ENCODE peak calls at places on chromosomes 16 and 17, in four cellular contexts. C is H1, F is K562, M is HepG2. K is an unnamed sample. For H3K36me3 and H3K4me1, the result is how much of the 10 kb centered on the place peaks cover.

GRCh38 chr16:66364959-66365306 is 1.6 kb upstream of the CDH5 start:
- DNase-seq in C (no peak), F (no peak), M (no peak), K (no peak)

GRCh38 chr17:82031885-82032627 is 578 bp downstream of the RAC3 start:
- DNase-seq in C (peak), F (peak), M (no peak), K (no peak)

GRCh38 chr16:27726621-27727275 is 176.8 kb downstream of the KATNIP start:
- DNase-seq in C (no peak), F (no peak), M (no peak), K (no peak)

GRCh38 chr16:25009822-25010221 is 5.3 kb downstream of the ARHGAP17 start:
- DNase-seq in C (no peak), F (no peak), M (no peak), K (peak)

GRCh38 chr17:53032861-53033271 is 789.9 kb upstream of the KIF2B start:
- DNase-seq in C (peak), F (no peak), M (peak), K (peak)

GRCh38 chr16:27234171-27234570 is 30.8 kb downstream of the KDM8 start:
- DNase-seq in C (no peak), F (no peak), M (no peak), K (no peak)

GRCh38 chr17:79980246-79981043 is 55.2 kb downstream of the TBC1D16 start:
- DNase-seq in C (no peak), F (no peak), M (no peak), K (no peak)

GRCh38 chr16:1420111-1420539 is 422 bp downstream of the UQCC4 start:
- DNase-seq in C (no peak), F (no peak), M (no peak), K (no peak)

GRCh38 chr16:16110111-16110490 is 113.2 kb downstream of the ABCC6 start:
- DNase-seq in C (no peak), F (no peak), M (no peak), K (no peak)
- H3K36me3 ChIP-seq in C (half or more), F (half or more), M (half or more), K (under half)

DNA sequence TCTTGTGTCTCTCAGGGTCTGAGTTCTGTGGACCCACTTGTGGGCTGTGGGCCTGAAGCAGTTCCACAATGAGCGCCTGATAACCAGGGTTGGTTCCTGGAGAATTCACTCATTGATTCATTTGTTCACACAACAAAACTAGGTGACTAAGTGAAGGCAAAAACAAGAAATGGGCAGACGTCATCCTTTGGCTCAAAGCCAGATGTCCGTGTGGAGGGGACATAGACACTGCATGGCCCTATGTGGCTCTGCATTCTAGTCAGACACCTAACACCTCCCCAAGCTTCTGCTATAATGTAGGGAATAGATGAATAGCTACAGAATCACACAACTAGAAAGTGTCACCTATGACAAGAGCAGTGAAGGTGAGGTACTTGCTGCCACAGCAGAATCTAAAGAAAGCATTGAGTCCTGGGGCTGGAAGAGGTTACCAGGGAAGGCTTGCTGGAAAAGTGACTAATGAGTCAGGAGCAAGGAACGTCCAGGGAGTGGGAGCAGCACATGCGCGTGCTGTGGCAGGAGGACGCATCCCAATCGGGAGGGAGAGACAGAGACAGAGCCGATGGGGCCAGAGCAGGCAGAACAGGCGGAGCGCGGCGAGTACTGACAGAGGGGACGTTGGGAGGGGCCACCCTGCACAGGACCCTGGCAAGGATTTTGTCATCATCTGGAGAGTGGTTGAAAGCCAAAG is 58.9 kb downstream of the CES1 start:
- DNase-seq in C (no peak), F (no peak), M (no peak), K (no peak)
- H3K4me1 ChIP-seq in C (under half), F (under half), M (under half), K (under half)

GRCh38 chr17:78200451-78200850 is 13.3 kb downstream of the AFMID start:
- DNase-seq in C (no peak), F (no peak), M (no peak), K (no peak)

GRCh38 chr17:78204387-78205123 is 9.5 kb upstream of the BIRC5 start:
- DNase-seq in C (no peak), F (no peak), M (no peak), K (no peak)

GRCh38 chr17:78205124-78205775 is 8.8 kb upstream of the BIRC5 start:
- DNase-seq in C (no peak), F (no peak), M (no peak), K (no peak)

GRCh38 chr17:78206298-78206697 is 7.8 kb upstream of the BIRC5 start:
- DNase-seq in C (no peak), F (no peak), M (no peak), K (no peak)

GRCh38 chr17:78202666-78203065 is 11.4 kb upstream of the BIRC5 start:
- DNase-seq in C (no peak), F (no peak), M (no peak), K (no peak)
- TF ChIP-seq JUN in C (no peak), F (no peak), M (no peak), K (no peak)

GRCh38 chr16:48156790-48157209 is 1.0 kb upstream of the ABCC12 start:
- DNase-seq in C (peak), F (peak), M (peak), K (peak)
- H3K36me3 ChIP-seq in C (under half), F (under half), M (under half), K (under half)

DNA sequence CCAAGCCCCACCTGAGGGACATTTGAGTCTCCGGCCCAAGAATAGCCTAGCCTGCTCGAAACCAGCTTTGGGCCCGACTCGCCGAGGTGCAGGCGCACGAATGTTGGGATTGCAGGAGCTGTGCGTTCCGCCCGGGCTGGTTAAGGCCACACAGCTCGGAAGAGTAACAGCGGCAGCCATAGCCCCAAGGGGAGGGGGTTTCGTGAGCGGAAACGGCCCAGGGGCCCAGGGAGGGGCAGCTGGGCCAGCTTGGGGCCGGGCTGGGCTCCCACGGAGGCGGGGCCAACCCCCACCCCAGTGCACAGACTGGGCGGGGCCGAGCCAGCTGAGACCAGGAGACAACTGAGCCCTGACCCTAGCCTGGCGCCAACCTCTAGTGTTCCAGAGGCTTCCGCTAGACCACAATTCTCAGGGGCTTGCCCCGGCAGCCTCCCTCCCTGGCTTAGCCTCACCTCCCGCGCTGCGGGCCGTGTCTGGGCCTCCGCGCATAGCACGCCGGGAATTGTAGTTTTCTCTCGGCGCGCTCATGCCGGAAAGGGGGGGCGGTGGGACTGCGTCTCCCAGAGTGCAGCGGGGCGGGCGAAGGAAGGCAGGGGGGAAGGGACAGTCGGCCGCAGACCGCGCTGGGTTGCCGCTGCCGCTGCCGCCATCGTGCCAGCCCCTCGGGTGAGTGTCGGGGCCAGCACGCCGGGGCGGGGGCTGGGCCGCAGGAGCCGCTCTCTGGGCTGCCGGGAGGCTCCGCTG is at the start of gene NUTF2:
- DNase-seq in C (peak), F (peak), M (peak), K (peak)
- H3K4me1 ChIP-seq in C (under half), F (half or more), M (under half), K (under half)

K was measured in endothelial cell of umbilical vein.